ENCODE peak calls at places on chromosomes 1 and 21, in six cellular contexts. O, P, W, S, Z and A are unnamed samples.

GRCh38 chr1:218878369-218878768 is 295.3 kb upstream of the LYPLAL1 start:
- DNase-seq in O (no peak), P (no peak), W (no peak), S (no peak), Z (peak), A (no peak)

GRCh38 chr1:17780916-17781315 is 25.8 kb downstream of the ACTL8 start:
- DNase-seq in O (no peak), P (no peak), W (no peak), S (no peak), Z (no peak), A (no peak)

GRCh38 chr1:153816283-153816904 is 41.2 kb downstream of the SLC27A3 start:
- DNase-seq in O (no peak), P (no peak), W (no peak), S (no peak), Z (no peak), A (no peak)

GRCh38 chr1:204361341-204361771 is 1.6 kb upstream of the PLEKHA6 start:
- DNase-seq in O (no peak), P (no peak), W (no peak), S (no peak), Z (no peak), A (no peak)

GRCh38 chr1:219432966-219433365 is 179.9 kb downstream of the ZC3H11B start:
- DNase-seq in O (no peak), P (no peak), W (no peak), S (no peak), Z (no peak), A (no peak)

GRCh38 chr1:37410815-37411214 is 63.6 kb upstream of the ZC3H12A start:
- DNase-seq in O (no peak), P (no peak), W (no peak), S (peak), Z (peak), A (no peak)

GRCh38 chr1:119885903-119886783 is 10.2 kb downstream of the ADAM30 start:
- DNase-seq in O (peak), P (peak), W (peak), S (peak), Z (peak), A (peak)

GRCh38 chr1:102941364-102941947 is 166.9 kb downstream of the COL11A1 start:
- DNase-seq in O (no peak), P (no peak), W (no peak), S (no peak), Z (no peak), A (no peak)

GRCh38 chr1:101781437-101781836 is 215.3 kb downstream of the OLFM3 start:
- DNase-seq in O (no peak), P (peak), W (no peak), S (no peak), Z (no peak), A (no peak)

GRCh38 chr21:39363607-39364555 is 15.0 kb upstream of the HMGN1 start:
- DNase-seq in O (no peak), P (no peak), W (no peak), S (no peak), Z (no peak), A (no peak)

GRCh38 chr1:53560572-53561487 is 101.6 kb downstream of the DMRTB1 start:
- DNase-seq in O (no peak), P (no peak), W (peak), S (no peak), Z (no peak), A (no peak)

GRCh38 chr1:59766463-59766862 is 48.3 kb upstream of the HOOK1 start:
- DNase-seq in O (no peak), P (no peak), W (no peak), S (no peak), Z (no peak), A (no peak)

GRCh38 chr1:44227211-44227610 is 13.9 kb downstream of the DMAP1 start:
- DNase-seq in O (no peak), P (no peak), W (no peak), S (no peak), Z (no peak), A (no peak)

GRCh38 chr1:200367841-200368534 is 41.8 kb downstream of the ZNF281 start:
- DNase-seq in O (no peak), P (no peak), W (no peak), S (no peak), Z (no peak), A (no peak)

GRCh38 chr1:160429125-160429551 is 28.8 kb downstream of the VANGL2 start:
- DNase-seq in O (no peak), P (no peak), W (no peak), S (no peak), Z (no peak), A (no peak)

GRCh38 chr1:25799758-25800537 is at the start of gene SELENON:
- DNase-seq in O (no peak), P (peak), W (no peak), S (peak), Z (peak), A (peak)

GRCh38 chr1:19505694-19506457 is 20.5 kb upstream of the CAPZB start:
- DNase-seq in O (no peak), P (no peak), W (no peak), S (no peak), Z (no peak), A (no peak)

GRCh38 chr1:37692078-37692833 is at the start of gene CDCA8:
- DNase-seq in O (peak), P (peak), W (peak), S (peak), Z (peak), A (peak)

GRCh38 chr1:234585333-234586055 is 24.5 kb downstream of the IRF2BP2 start:
- DNase-seq in O (no peak), P (no peak), W (no peak), S (no peak), Z (no peak), A (no peak)

GRCh38 chr1:71463144-71463543 is 382.3 kb upstream of the ZRANB2 start:
- DNase-seq in O (no peak), P (no peak), W (no peak), S (no peak), Z (no peak), A (no peak)

GRCh38 chr21:43957629-43958362 is 54.3 kb upstream of the TRAPPC10 start:
- DNase-seq in O (no peak), P (no peak), W (no peak), S (no peak), Z (no peak), A (no peak)

GRCh38 chr1:220892997-220893700 is 13.9 kb downstream of the HLX start:
- DNase-seq in O (no peak), P (no peak), W (no peak), S (peak), Z (no peak), A (no peak)

GRCh38 chr1:19656134-19656779 is 8.4 kb upstream of the HTR6 start:
- DNase-seq in O (no peak), P (no peak), W (no peak), S (no peak), Z (no peak), A (no peak)